ENCODE peak calls at places on chromosomes 1 and 21, in ten cellular contexts. M is kidney, B is spleen, I is NB4, J is body of pancreas, U is HFF-Myc, G is tibial artery, E is vagina, S is transverse colon, V is tibial nerve. Q is an unnamed sample.

GRCh38 chr1:228283476-228284147 is 75.8 kb downstream of the OBSCN start:
- DNase-seq in M (peak; percentile 66), B (peak; percentile 74), I (no peak), J (no peak), U (no peak), G (no peak), E (no peak), S (peak; percentile 1), V (no peak), Q (no peak)

GRCh38 chr1:16152521-16153087 is 3.3 kb downstream of the EPHA2 start:
- DNase-seq in M (peak; percentile 88), B (no peak), I (no peak), J (no peak), U (no peak), G (no peak), E (no peak), S (peak; percentile 63), V (no peak), Q (peak; percentile 63)

GRCh38 chr1:53255031-53255430 is 16.7 kb upstream of the MAGOH start:
- DNase-seq in M (no peak), B (no peak), I (no peak), J (no peak), U (no peak), G (no peak), E (no peak), S (no peak), V (no peak), Q (no peak)

GRCh38 chr1:44294588-44295007 is 60.5 kb downstream of the ERI3 start:
- DNase-seq in M (peak; percentile 77), B (no peak), I (no peak), J (no peak), U (no peak), G (peak; percentile 64), E (no peak), S (peak; percentile 64), V (peak; percentile 52), Q (peak; percentile 76)

GRCh38 chr1:11804666-11805453 is 904 bp downstream of the MTHFR start:
- DNase-seq in M (peak; percentile 84), B (no peak), I (peak; percentile 47), J (peak; percentile 55), U (peak; percentile 39), G (peak; percentile 51), E (no peak), S (peak; percentile 65), V (no peak), Q (peak; percentile 59)

GRCh38 chr1:39474810-39475209 is 16.6 kb upstream of the BMP8A start:
- DNase-seq in M (no peak), B (no peak), I (no peak), J (no peak), U (no peak), G (no peak), E (no peak), S (no peak), V (no peak), Q (no peak)

GRCh38 chr1:161727343-161727924 is 6.1 kb downstream of the FCRLB start:
- DNase-seq in M (no peak), B (no peak), I (peak; percentile 82), J (no peak), U (no peak), G (no peak), E (no peak), S (peak; percentile 15), V (no peak), Q (peak; percentile 20)

GRCh38 chr21:31555741-31556191 is 103.7 kb upstream of the SOD1 start:
- DNase-seq in M (peak; percentile 1), B (no peak), I (no peak), J (no peak), U (no peak), G (no peak), E (no peak), S (no peak), V (no peak), Q (no peak)

GRCh38 chr1:203570805-203571204 is 55.8 kb upstream of the ATP2B4 start:
- DNase-seq in M (peak; percentile 12), B (no peak), I (no peak), J (no peak), U (no peak), G (no peak), E (no peak), S (no peak), V (no peak), Q (no peak)

GRCh38 chr1:51564124-51564523 is 45.1 kb upstream of the EPS15 start:
- DNase-seq in M (no peak), B (no peak), I (peak; percentile 23), J (no peak), U (no peak), G (no peak), E (no peak), S (no peak), V (no peak), Q (no peak)

GRCh38 chr1:23779826-23780371 is 1.7 kb downstream of the PITHD1 start:
- DNase-seq in M (no peak), B (no peak), I (no peak), J (no peak), U (no peak), G (no peak), E (no peak), S (no peak), V (no peak), Q (no peak)

GRCh38 chr1:83692524-83693336 is 306.2 kb downstream of the TTLL7 start:
- DNase-seq in M (peak; percentile 42), B (peak; percentile 67), I (no peak), J (peak; percentile 32), U (no peak), G (no peak), E (no peak), S (no peak), V (no peak), Q (no peak)

GRCh38 chr1:212110617-212111016 is 75.1 kb downstream of the DTL start:
- DNase-seq in M (no peak), B (no peak), I (no peak), J (peak; percentile 16), U (no peak), G (no peak), E (no peak), S (no peak), V (no peak), Q (no peak)

GRCh38 chr1:14440731-14441130 is 157.8 kb upstream of the KAZN start:
- DNase-seq in M (no peak), B (no peak), I (no peak), J (no peak), U (no peak), G (no peak), E (no peak), S (no peak), V (no peak), Q (no peak)

DNA sequence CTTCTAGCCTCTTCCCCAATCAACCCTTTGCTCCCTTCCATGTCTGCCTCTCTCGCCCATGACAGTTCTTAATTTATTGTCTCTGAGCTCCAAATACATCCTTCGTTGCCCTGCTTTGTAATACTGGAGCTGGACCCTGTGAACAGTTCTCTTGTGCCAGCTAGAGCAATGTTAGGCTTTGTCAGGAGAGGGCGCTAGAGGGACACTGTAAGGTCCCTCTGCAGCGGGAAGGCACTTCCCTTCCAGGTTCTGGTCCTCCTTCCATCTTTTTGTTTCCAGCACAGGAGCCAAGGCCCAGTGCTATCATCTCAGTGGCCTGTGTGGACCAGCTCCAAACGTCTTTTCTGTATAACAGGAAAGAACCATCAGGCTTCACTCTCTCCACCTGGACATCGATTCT is 95.9 kb downstream of the PTPRU start:
- DNase-seq in M (no peak), B (peak; percentile 16), I (peak; percentile 58), J (peak; percentile 55), U (peak; percentile 31), G (no peak), E (no peak), S (peak; percentile 24), V (no peak), Q (peak; percentile 42)
- TF ChIP-seq CTCF in M (peak; percentile 30), B (no peak), I (peak; percentile 72), J (peak; percentile 50), U (peak; percentile 76), G (no peak), E (no peak), S (peak; percentile 35), V (no peak), Q (peak; percentile 37)

GRCh38 chr1:152941037-152941700 is 5.8 kb upstream of the SPRR5 start:
- DNase-seq in M (no peak), B (no peak), I (no peak), J (no peak), U (no peak), G (no peak), E (no peak), S (no peak), V (no peak), Q (no peak)
- TF ChIP-seq CTCF in M (no peak), B (no peak), I (no peak), J (no peak), U (no peak), G (no peak), E (no peak), S (no peak), V (no peak), Q (no peak)

GRCh38 chr1:9910425-9911178 is 533 bp upstream of the CTNNBIP1 start:
- DNase-seq in M (peak; percentile 100), B (peak; percentile 100), I (peak; percentile 99), J (peak; percentile 100), U (peak; percentile 92), G (peak; percentile 100), E (peak; percentile 99), S (peak; percentile 100), V (peak; percentile 100), Q (peak; percentile 100)
- TF ChIP-seq CTCF in M (no peak), B (no peak), I (no peak), J (no peak), U (no peak), G (no peak), E (no peak), S (no peak), V (no peak), Q (no peak)

DNA sequence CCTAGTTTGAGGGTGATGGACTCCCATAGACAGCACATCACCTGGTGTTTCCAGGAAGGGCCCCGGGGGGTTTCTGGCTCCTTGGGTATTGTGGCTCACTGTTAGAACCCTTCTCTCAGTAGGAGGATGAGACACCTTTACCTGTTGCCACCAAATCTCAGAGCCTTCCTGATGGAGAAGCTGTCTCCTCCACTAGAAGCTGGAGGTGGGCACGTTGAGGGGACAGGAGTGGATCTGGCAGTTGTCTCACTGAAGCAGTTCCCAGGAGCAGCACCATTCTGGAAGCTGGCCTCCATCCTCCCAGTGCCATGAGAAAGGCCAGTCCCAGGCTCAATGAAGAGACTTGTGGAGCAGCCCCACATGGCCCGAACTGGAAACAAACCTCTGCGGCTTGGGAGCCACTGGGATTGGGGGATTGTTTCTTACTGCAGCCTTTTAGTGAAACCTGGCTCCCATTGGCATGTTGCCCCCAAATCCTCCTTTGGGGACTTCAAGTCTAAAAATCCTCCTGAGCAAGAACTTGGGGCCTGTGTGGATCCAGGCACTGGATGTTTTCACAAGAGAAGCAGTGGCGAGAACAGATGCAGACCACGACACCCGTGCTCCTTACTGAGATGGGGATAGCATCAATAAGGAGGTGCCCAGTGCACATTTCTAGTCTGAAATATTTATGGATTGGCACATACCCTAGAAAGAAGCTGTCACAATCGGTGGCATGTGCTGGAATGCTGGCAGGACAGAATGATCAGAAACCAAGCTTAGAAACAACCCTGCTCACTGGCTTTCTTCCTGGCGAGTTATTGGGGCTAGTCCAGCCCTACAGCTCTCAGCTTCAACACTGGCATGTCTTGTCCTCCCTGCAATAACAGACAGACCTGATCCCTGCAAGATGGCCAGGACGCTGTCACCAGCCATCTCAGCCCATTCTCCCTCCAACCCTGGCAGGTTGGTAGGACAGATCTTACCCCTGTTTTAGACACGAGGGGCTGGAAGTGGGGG is 223.7 kb upstream of the AJAP1 start:
- DNase-seq in M (no peak), B (no peak), I (no peak), J (no peak), U (no peak), G (no peak), E (no peak), S (no peak), V (no peak), Q (no peak)
- TF ChIP-seq CTCF in M (no peak), B (no peak), I (no peak), J (no peak), U (no peak), G (no peak), E (no peak), S (no peak), V (no peak), Q (no peak)

Q was measured in colonic mucosa.